ENCODE peak calls at places on chromosomes 16 and 17, in ten cellular contexts. One of them, this sample, is unnamed.

GRCh38 chr17:73625975-73626706 is 18.1 kb downstream of the SDK2 start:
- DNase-seq in fibroblast of villous mesenchyme: no peak
- DNase-seq in BJ: no peak
- DNase-seq in astrocyte of the cerebellum: no peak
- DNase-seq in MM.1S: no peak
- DNase-seq in GM13976: no peak
- DNase-seq in fibroblast of pulmonary artery: no peak
- DNase-seq in breast epithelium: peak
- DNase-seq in left lung: no peak
- DNase-seq in lung: no peak
- DNase-seq in this sample: no peak

GRCh38 chr17:37791434-37791833 is 46.6 kb upstream of the HNF1B start:
- DNase-seq in fibroblast of villous mesenchyme: peak
- DNase-seq in BJ: peak
- DNase-seq in astrocyte of the cerebellum: no peak
- DNase-seq in MM.1S: peak
- DNase-seq in GM13976: peak
- DNase-seq in fibroblast of pulmonary artery: peak
- DNase-seq in breast epithelium: no peak
- DNase-seq in left lung: no peak
- DNase-seq in lung: no peak
- DNase-seq in this sample: peak

GRCh38 chr16:82031116-82032084 is 3.7 kb upstream of the HSD17B2 start:
- DNase-seq in fibroblast of villous mesenchyme: peak
- DNase-seq in BJ: peak
- DNase-seq in astrocyte of the cerebellum: peak
- DNase-seq in MM.1S: no peak
- DNase-seq in GM13976: peak
- DNase-seq in fibroblast of pulmonary artery: peak
- DNase-seq in breast epithelium: no peak
- DNase-seq in left lung: no peak
- DNase-seq in lung: no peak
- DNase-seq in this sample: peak

GRCh38 chr17:40582328-40582901 is 17.1 kb upstream of the CCR7 start:
- DNase-seq in fibroblast of villous mesenchyme: no peak
- DNase-seq in BJ: no peak
- DNase-seq in astrocyte of the cerebellum: no peak
- DNase-seq in MM.1S: peak
- DNase-seq in GM13976: peak
- DNase-seq in fibroblast of pulmonary artery: peak
- DNase-seq in breast epithelium: peak
- DNase-seq in left lung: peak
- DNase-seq in lung: peak
- DNase-seq in this sample: peak

GRCh38 chr17:49904904-49905303 is 57.0 kb upstream of the TAC4 start:
- DNase-seq in fibroblast of villous mesenchyme: no peak
- DNase-seq in BJ: no peak
- DNase-seq in astrocyte of the cerebellum: no peak
- DNase-seq in MM.1S: no peak
- DNase-seq in GM13976: no peak
- DNase-seq in fibroblast of pulmonary artery: no peak
- DNase-seq in breast epithelium: no peak
- DNase-seq in left lung: no peak
- DNase-seq in lung: no peak
- DNase-seq in this sample: no peak

GRCh38 chr17:17044846-17045561 is 2.7 kb downstream of the MPRIP start:
- DNase-seq in fibroblast of villous mesenchyme: peak
- DNase-seq in BJ: peak
- DNase-seq in astrocyte of the cerebellum: peak
- DNase-seq in MM.1S: peak
- DNase-seq in GM13976: no peak
- DNase-seq in fibroblast of pulmonary artery: peak
- DNase-seq in breast epithelium: no peak
- DNase-seq in left lung: no peak
- DNase-seq in lung: no peak
- DNase-seq in this sample: no peak

GRCh38 chr16:11389631-11390565 is 44.6 kb downstream of the RMI2 start:
- DNase-seq in fibroblast of villous mesenchyme: no peak
- DNase-seq in BJ: no peak
- DNase-seq in astrocyte of the cerebellum: no peak
- DNase-seq in MM.1S: no peak
- DNase-seq in GM13976: no peak
- DNase-seq in fibroblast of pulmonary artery: no peak
- DNase-seq in breast epithelium: no peak
- DNase-seq in left lung: no peak
- DNase-seq in lung: no peak
- DNase-seq in this sample: no peak

GRCh38 chr16:84218961-84219360 is 20.9 kb downstream of the KCNG4 start:
- DNase-seq in fibroblast of villous mesenchyme: no peak
- DNase-seq in BJ: no peak
- DNase-seq in astrocyte of the cerebellum: no peak
- DNase-seq in MM.1S: no peak
- DNase-seq in GM13976: no peak
- DNase-seq in fibroblast of pulmonary artery: no peak
- DNase-seq in breast epithelium: no peak
- DNase-seq in left lung: no peak
- DNase-seq in lung: no peak
- DNase-seq in this sample: no peak

GRCh38 chr17:50318551-50319310 is 27.2 kb upstream of the XYLT2 start:
- DNase-seq in fibroblast of villous mesenchyme: peak
- DNase-seq in BJ: no peak
- DNase-seq in astrocyte of the cerebellum: no peak
- DNase-seq in MM.1S: no peak
- DNase-seq in GM13976: no peak
- DNase-seq in fibroblast of pulmonary artery: no peak
- DNase-seq in breast epithelium: peak
- DNase-seq in left lung: no peak
- DNase-seq in lung: no peak
- DNase-seq in this sample: no peak

GRCh38 chr16:50245417-50246298 is 20.7 kb upstream of the ADCY7 start:
- DNase-seq in fibroblast of villous mesenchyme: peak
- DNase-seq in BJ: no peak
- DNase-seq in astrocyte of the cerebellum: no peak
- DNase-seq in MM.1S: peak
- DNase-seq in GM13976: peak
- DNase-seq in fibroblast of pulmonary artery: peak
- DNase-seq in breast epithelium: peak
- DNase-seq in left lung: peak
- DNase-seq in lung: peak
- DNase-seq in this sample: peak

GRCh38 chr17:260031-260791 is 78.8 kb upstream of the DOC2B start:
- DNase-seq in fibroblast of villous mesenchyme: no peak
- DNase-seq in BJ: no peak
- DNase-seq in astrocyte of the cerebellum: no peak
- DNase-seq in MM.1S: no peak
- DNase-seq in GM13976: no peak
- DNase-seq in fibroblast of pulmonary artery: no peak
- DNase-seq in breast epithelium: no peak
- DNase-seq in left lung: no peak
- DNase-seq in lung: no peak
- DNase-seq in this sample: no peak

GRCh38 chr16:88070989-88071625 is 119.9 kb downstream of the BANP start:
- DNase-seq in fibroblast of villous mesenchyme: no peak
- DNase-seq in BJ: no peak
- DNase-seq in astrocyte of the cerebellum: no peak
- DNase-seq in MM.1S: no peak
- DNase-seq in GM13976: no peak
- DNase-seq in fibroblast of pulmonary artery: no peak
- DNase-seq in breast epithelium: no peak
- DNase-seq in left lung: no peak
- DNase-seq in lung: no peak
- DNase-seq in this sample: no peak

GRCh38 chr16:56246051-56246817 is 54.9 kb downstream of the GNAO1 start:
- DNase-seq in fibroblast of villous mesenchyme: peak
- DNase-seq in BJ: peak
- DNase-seq in astrocyte of the cerebellum: no peak
- DNase-seq in MM.1S: no peak
- DNase-seq in GM13976: no peak
- DNase-seq in fibroblast of pulmonary artery: no peak
- DNase-seq in breast epithelium: peak
- DNase-seq in left lung: no peak
- DNase-seq in lung: no peak
- DNase-seq in this sample: no peak
- TF ChIP-seq CTCF in fibroblast of villous mesenchyme: no peak
- TF ChIP-seq CTCF in BJ: peak
- TF ChIP-seq CTCF in astrocyte of the cerebellum: no peak
- TF ChIP-seq CTCF in MM.1S: no peak
- TF ChIP-seq CTCF in GM13976: no peak
- TF ChIP-seq CTCF in fibroblast of pulmonary artery: no peak
- TF ChIP-seq CTCF in breast epithelium: no peak
- TF ChIP-seq CTCF in left lung: no peak
- TF ChIP-seq CTCF in lung: no peak
- TF ChIP-seq CTCF in this sample: no peak

GRCh38 chr17:13509561-13509960 is 92.2 kb downstream of the HS3ST3A1 start:
- DNase-seq in fibroblast of villous mesenchyme: peak
- DNase-seq in BJ: no peak
- DNase-seq in astrocyte of the cerebellum: no peak
- DNase-seq in MM.1S: no peak
- DNase-seq in GM13976: no peak
- DNase-seq in fibroblast of pulmonary artery: peak
- DNase-seq in breast epithelium: no peak
- DNase-seq in left lung: no peak
- DNase-seq in lung: no peak
- DNase-seq in this sample: no peak

GRCh38 chr17:13508916-13509315 is 92.8 kb downstream of the HS3ST3A1 start:
- DNase-seq in fibroblast of villous mesenchyme: peak
- DNase-seq in BJ: no peak
- DNase-seq in astrocyte of the cerebellum: no peak
- DNase-seq in MM.1S: no peak
- DNase-seq in GM13976: no peak
- DNase-seq in fibroblast of pulmonary artery: peak
- DNase-seq in breast epithelium: no peak
- DNase-seq in left lung: no peak
- DNase-seq in lung: no peak
- DNase-seq in this sample: no peak

GRCh38 chr17:13510062-13510461 is 91.7 kb downstream of the HS3ST3A1 start:
- DNase-seq in fibroblast of villous mesenchyme: peak
- DNase-seq in BJ: no peak
- DNase-seq in astrocyte of the cerebellum: no peak
- DNase-seq in MM.1S: no peak
- DNase-seq in GM13976: no peak
- DNase-seq in fibroblast of pulmonary artery: peak
- DNase-seq in breast epithelium: no peak
- DNase-seq in left lung: no peak
- DNase-seq in lung: no peak
- DNase-seq in this sample: no peak

GRCh38 chr17:13518271-13519000 is 83.3 kb downstream of the HS3ST3A1 start:
- DNase-seq in fibroblast of villous mesenchyme: peak
- DNase-seq in BJ: peak
- DNase-seq in astrocyte of the cerebellum: peak
- DNase-seq in MM.1S: no peak
- DNase-seq in GM13976: no peak
- DNase-seq in fibroblast of pulmonary artery: no peak
- DNase-seq in breast epithelium: no peak
- DNase-seq in left lung: no peak
- DNase-seq in lung: no peak
- DNase-seq in this sample: no peak

DNA sequence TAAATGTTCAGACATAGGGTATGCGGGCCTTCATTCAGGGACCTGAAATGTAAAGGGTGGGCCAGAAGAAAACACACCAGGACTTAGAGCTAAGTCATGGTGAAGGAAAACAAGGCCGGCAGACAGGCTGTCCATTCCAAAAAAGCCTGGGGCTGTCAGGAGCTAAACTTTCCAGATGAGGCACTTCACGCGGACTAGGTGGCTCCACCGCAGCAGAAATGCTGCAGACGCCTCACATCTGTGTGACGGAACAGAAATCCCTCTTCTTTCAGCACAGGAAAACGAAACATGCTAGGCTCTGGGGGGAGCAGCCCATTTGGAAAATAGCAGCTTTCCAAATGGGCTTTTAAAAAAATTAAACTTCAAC is 88.7 kb downstream of the HS3ST3A1 start:
- DNase-seq in fibroblast of villous mesenchyme: peak
- DNase-seq in BJ: no peak
- DNase-seq in astrocyte of the cerebellum: no peak
- DNase-seq in MM.1S: no peak
- DNase-seq in GM13976: no peak
- DNase-seq in fibroblast of pulmonary artery: peak
- DNase-seq in breast epithelium: no peak
- DNase-seq in left lung: no peak
- DNase-seq in lung: no peak
- DNase-seq in this sample: no peak
- TF ChIP-seq CTCF in fibroblast of villous mesenchyme: peak
- TF ChIP-seq CTCF in BJ: no peak
- TF ChIP-seq CTCF in astrocyte of the cerebellum: no peak
- TF ChIP-seq CTCF in MM.1S: no peak
- TF ChIP-seq CTCF in GM13976: no peak
- TF ChIP-seq CTCF in fibroblast of pulmonary artery: no peak
- TF ChIP-seq CTCF in breast epithelium: no peak
- TF ChIP-seq CTCF in left lung: no peak
- TF ChIP-seq CTCF in lung: no peak
- TF ChIP-seq CTCF in this sample: no peak

GRCh38 chr16:55155815-55156214 is 168.2 kb upstream of the IRX6 start:
- DNase-seq in fibroblast of villous mesenchyme: no peak
- DNase-seq in BJ: no peak
- DNase-seq in astrocyte of the cerebellum: no peak
- DNase-seq in MM.1S: no peak
- DNase-seq in GM13976: no peak
- DNase-seq in fibroblast of pulmonary artery: no peak
- DNase-seq in breast epithelium: no peak
- DNase-seq in left lung: no peak
- DNase-seq in lung: no peak
- DNase-seq in this sample: no peak
- TF ChIP-seq CTCF in fibroblast of villous mesenchyme: no peak
- TF ChIP-seq CTCF in BJ: no peak
- TF ChIP-seq CTCF in astrocyte of the cerebellum: no peak
- TF ChIP-seq CTCF in MM.1S: no peak
- TF ChIP-seq CTCF in GM13976: no peak
- TF ChIP-seq CTCF in fibroblast of pulmonary artery: no peak
- TF ChIP-seq CTCF in breast epithelium: no peak
- TF ChIP-seq CTCF in left lung: no peak
- TF ChIP-seq CTCF in lung: no peak
- TF ChIP-seq CTCF in this sample: no peak

DNA sequence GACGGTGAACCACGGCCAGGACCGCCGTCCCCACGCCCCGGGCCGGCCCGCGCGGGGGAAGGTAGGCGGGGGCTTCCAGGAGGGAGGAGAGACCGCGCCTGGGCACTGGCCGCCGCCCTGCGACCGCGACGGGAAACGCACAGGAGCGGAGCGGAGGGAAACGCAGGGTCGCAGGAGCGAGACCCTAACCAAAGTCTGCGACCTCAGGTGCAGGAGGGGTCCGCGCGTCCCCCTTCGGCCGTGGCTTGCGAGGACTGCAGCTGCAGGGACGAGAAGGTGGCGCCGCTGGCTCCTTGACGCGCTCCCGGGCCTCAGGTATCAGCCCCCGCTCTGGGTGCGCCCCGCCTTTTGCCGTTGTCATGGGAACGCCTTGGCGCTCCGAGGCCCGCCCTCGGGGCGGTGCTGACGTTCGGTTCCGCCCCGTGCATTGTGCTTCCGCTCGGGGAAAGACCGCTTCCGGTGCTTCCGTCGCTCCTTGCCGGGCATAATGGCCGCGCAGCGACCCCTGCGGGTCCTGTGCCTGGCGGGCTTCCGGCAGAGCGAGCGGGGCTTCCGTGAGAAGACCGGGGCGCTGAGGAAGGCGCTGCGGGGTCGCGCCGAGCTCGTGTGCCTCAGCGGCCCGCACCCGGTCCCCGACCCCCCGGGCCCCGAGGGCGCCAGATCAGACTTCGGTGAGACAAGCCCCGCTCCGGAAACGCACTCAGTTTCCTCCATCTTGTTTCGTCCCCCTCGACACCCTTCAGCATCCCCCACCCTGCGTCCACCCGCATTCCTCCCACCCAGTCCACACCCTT is at the start of gene OVCA2:
- DNase-seq in fibroblast of villous mesenchyme: peak
- DNase-seq in BJ: peak
- DNase-seq in astrocyte of the cerebellum: peak
- DNase-seq in MM.1S: peak
- DNase-seq in GM13976: peak
- DNase-seq in fibroblast of pulmonary artery: peak
- DNase-seq in breast epithelium: peak
- DNase-seq in left lung: peak
- DNase-seq in lung: peak
- DNase-seq in this sample: peak
- TF ChIP-seq CTCF in fibroblast of villous mesenchyme: peak
- TF ChIP-seq CTCF in BJ: peak
- TF ChIP-seq CTCF in astrocyte of the cerebellum: peak
- TF ChIP-seq CTCF in MM.1S: peak
- TF ChIP-seq CTCF in GM13976: peak
- TF ChIP-seq CTCF in fibroblast of pulmonary artery: peak
- TF ChIP-seq CTCF in breast epithelium: peak
- TF ChIP-seq CTCF in left lung: peak
- TF ChIP-seq CTCF in lung: peak
- TF ChIP-seq CTCF in this sample: peak

This sample was measured in GM10248.